ENCODE peak calls at places on chromosome 15, in ten cellular contexts. P, T, A, X, F, Q, V, J, R and U are unnamed samples.

GRCh38 chr15:46607103-46607502 is 972.3 kb downstream of the SQOR start:
- DNase-seq in T (no peak), R (no peak), A (no peak), V (no peak), J (no peak), F (no peak), Q (no peak), P (no peak), X (no peak), U (no peak)

GRCh38 chr15:94298359-94298758 is 67.0 kb downstream of the MCTP2 start:
- DNase-seq in A (no peak), V (no peak), R (no peak), T (no peak), X (no peak), P (no peak), Q (no peak), J (no peak), F (no peak), U (no peak)

GRCh38 chr15:60476713-60477112 is 2.2 kb downstream of the ICE2 start:
- DNase-seq in J (no peak), A (no peak), V (no peak), T (no peak), X (no peak), P (no peak), F (no peak), Q (no peak), R (no peak), U (no peak)

GRCh38 chr15:29756358-29757267 is 65.7 kb downstream of the TJP1 start:
- DNase-seq in A (no peak), J (peak; percentile 76), R (no peak), F (no peak), Q (no peak), P (no peak), T (no peak), V (no peak), X (no peak), U (no peak)

GRCh38 chr15:68608206-68608843 is 29.5 kb downstream of the CORO2B start:
- DNase-seq in A (peak; percentile 52), X (no peak), R (peak; percentile 61), Q (peak; percentile 77), V (no peak), F (peak; percentile 29), T (peak; percentile 81), J (no peak), P (peak; percentile 50), U (no peak)

GRCh38 chr15:99306694-99307338 is 55.5 kb downstream of the LRRC28 start:
- DNase-seq in Q (no peak), X (no peak), R (no peak), T (peak; percentile 38), V (no peak), F (no peak), A (peak; percentile 19), J (no peak), P (no peak), U (peak; percentile 49)

GRCh38 chr15:47371939-47372338 is 345.4 kb upstream of the SEMA6D start:
- DNase-seq in Q (no peak), X (no peak), P (no peak), V (no peak), J (no peak), F (no peak), R (no peak), A (no peak), T (no peak), U (no peak)

GRCh38 chr15:98824595-98824994 is 176.3 kb downstream of the IGF1R start:
- DNase-seq in F (no peak), X (no peak), P (no peak), Q (no peak), T (no peak), V (no peak), A (no peak), R (no peak), J (no peak), U (peak; percentile 20)

GRCh38 chr15:53978248-53978906 is at the start of gene UNC13C:
- DNase-seq in R (no peak), X (no peak), J (peak; percentile 58), A (no peak), P (peak; percentile 71), V (peak; percentile 7), F (peak; percentile 7), Q (no peak), T (no peak), U (peak; percentile 88)

GRCh38 chr15:52680041-52680391 is 828 bp upstream of the ATOSA start:
- DNase-seq in Q (no peak), R (no peak), J (no peak), T (no peak), P (no peak), V (no peak), F (no peak), A (no peak), X (no peak), U (no peak)

GRCh38 chr15:70799667-70800450 is 36.5 kb upstream of the UACA start:
- DNase-seq in P (no peak), F (no peak), J (no peak), R (no peak), A (no peak), V (no peak), X (no peak), Q (peak; percentile 66), T (peak; percentile 41), U (peak; percentile 15)

GRCh38 chr15:31481157-31481556 is 154.5 kb downstream of the KLF13 start:
- DNase-seq in R (no peak), F (peak; percentile 4), A (no peak), T (no peak), P (no peak), X (no peak), J (no peak), V (no peak), Q (no peak), U (peak; percentile 5)

GRCh38 chr15:62821384-62822131 is 221.0 kb upstream of the TPM1 start:
- DNase-seq in A (peak; percentile 51), V (peak; percentile 38), T (no peak), X (no peak), Q (no peak), R (no peak), J (no peak), F (peak; percentile 46), P (no peak), U (no peak)

GRCh38 chr15:101615986-101616848 is 36.0 kb downstream of the TM2D3 start:
- DNase-seq in R (no peak), A (peak; percentile 52), F (peak; percentile 35), Q (peak; percentile 20), J (no peak), V (peak; percentile 74), P (peak; percentile 85), T (peak; percentile 60), X (no peak), U (peak; percentile 89)

GRCh38 chr15:36484038-36484778 is 95.2 kb upstream of the CDIN1 start:
- DNase-seq in R (no peak), V (no peak), A (no peak), J (no peak), F (no peak), P (no peak), X (no peak), Q (no peak), T (no peak), U (no peak)

GRCh38 chr15:81224232-81224631 is 27.6 kb downstream of the IL16 start:
- DNase-seq in J (no peak), A (no peak), X (no peak), F (no peak), R (no peak), Q (no peak), V (no peak), T (peak; percentile 52), P (no peak), U (no peak)

GRCh38 chr15:70486451-70487379 is 276.6 kb downstream of the UACA start:
- DNase-seq in T (no peak), Q (peak; percentile 38), P (no peak), F (no peak), V (no peak), R (no peak), X (peak; percentile 65), A (no peak), J (no peak), U (no peak)

GRCh38 chr15:51349156-51349844 is 7.8 kb downstream of the GLDN start:
- DNase-seq in V (no peak), Q (no peak), F (no peak), X (no peak), P (no peak), T (peak; percentile 32), A (no peak), J (no peak), R (no peak), U (no peak)

GRCh38 chr15:63950911-63951481 is 95.3 kb downstream of the DAPK2 start:
- DNase-seq in Q (no peak), A (no peak), X (no peak), F (no peak), V (no peak), J (no peak), T (no peak), P (no peak), R (no peak), U (peak; percentile 22)
- H3K27ac ChIP-seq in Q (peak overlapping the region; percentile 59), A (no peak overlapping the region), X (no peak overlapping the region), F (no peak overlapping the region), V (no peak overlapping the region), J (peak overlapping the region; percentile 37), T (no peak overlapping the region), P (no peak overlapping the region), R (peak overlapping the region; percentile 63), U (no peak overlapping the region)

DNA sequence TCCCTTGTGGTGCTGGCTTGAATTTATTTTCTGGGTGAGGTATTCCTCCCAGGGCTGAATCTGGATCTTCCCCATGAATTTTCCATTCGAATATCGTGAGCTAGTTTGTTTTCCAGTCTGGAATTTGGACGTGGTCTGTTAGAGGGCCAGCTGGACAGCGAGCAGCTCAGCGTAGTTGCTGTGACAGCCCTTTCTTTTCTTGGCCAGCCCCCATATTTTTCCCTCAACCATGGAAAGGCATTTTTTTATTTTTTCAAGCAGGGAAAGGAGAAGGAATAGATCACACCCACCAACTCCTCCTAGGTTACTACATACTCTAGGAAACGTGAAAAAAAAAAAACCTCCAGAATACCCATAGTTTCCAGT is 152.0 kb downstream of the KLHL25 start:
- DNase-seq in Q (peak; percentile 65), P (no peak), F (peak; percentile 36), A (no peak), J (no peak), T (peak; percentile 82), V (no peak), X (no peak), R (peak; percentile 44), U (no peak)
- H3K27ac ChIP-seq in Q (peak overlapping the region; percentile 93), P (no peak overlapping the region), F (peak overlapping the region; percentile 66), A (no peak overlapping the region), J (no peak overlapping the region), T (peak overlapping the region; percentile 69), V (no peak overlapping the region), X (peak overlapping the region; percentile 41), R (peak overlapping the region; percentile 88), U (no peak overlapping the region)

DNA sequence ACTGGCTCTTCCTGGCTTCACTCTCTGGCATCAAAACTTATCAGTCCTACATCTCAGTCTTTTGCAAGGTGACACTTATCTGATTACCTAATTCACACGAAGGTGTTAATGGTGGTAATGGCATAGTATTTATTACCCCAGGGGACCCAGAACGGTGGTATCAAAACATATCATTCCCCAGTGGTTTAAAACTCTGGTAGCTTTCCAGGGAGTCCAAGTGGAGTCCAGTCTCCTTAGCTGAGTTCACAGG is 41.3 kb downstream of the SMAD3 start:
- DNase-seq in J (no peak), F (no peak), X (no peak), T (no peak), P (no peak), Q (no peak), R (no peak), V (no peak), A (no peak), U (no peak)
- H3K27ac ChIP-seq in J (peak overlapping the region; percentile 100), F (peak overlapping the region; percentile 76), X (peak overlapping the region; percentile 49), T (peak overlapping the region; percentile 38), P (no peak overlapping the region), Q (peak overlapping the region; percentile 79), R (peak overlapping the region; percentile 85), V (peak overlapping the region; percentile 93), A (peak overlapping the region; percentile 88), U (no peak overlapping the region)

GRCh38 chr15:91535856-91536500 is 317.5 kb upstream of the SLCO3A1 start:
- DNase-seq in X (no peak), P (no peak), J (no peak), T (no peak), V (peak; percentile 25), F (no peak), Q (no peak), R (no peak), A (no peak), U (no peak)
- H3K27ac ChIP-seq in X (no peak overlapping the region), P (no peak overlapping the region), J (no peak overlapping the region), T (peak overlapping the region; percentile 32), V (peak overlapping the region; percentile 88), F (peak overlapping the region; percentile 57), Q (no peak overlapping the region), R (no peak overlapping the region), A (no peak overlapping the region), U (no peak overlapping the region)